ENCODE peak calls at places on chromosomes 11 and 22, in four cellular contexts. I is suprapubic skin, M is tibial nerve, J is A549. V is an unnamed sample.

GRCh38 chr11:130839950-130840666 is 76.2 kb downstream of the SNX19 start:
- DNase-seq in I (no peak), M (no peak), J (no peak), V (no peak)

GRCh38 chr11:117690484-117691205 is 106.4 kb downstream of the DSCAML1 start:
- DNase-seq in I (no peak), M (no peak), J (no peak), V (no peak)

GRCh38 chr11:67031791-67032561 is 9.0 kb downstream of the SYT12 start:
- DNase-seq in I (no peak), M (no peak), J (no peak), V (no peak)

GRCh38 chr22:45891996-45892621 is 84.9 kb downstream of the WNT7B start:
- DNase-seq in I (no peak), M (no peak), J (no peak), V (peak)

GRCh38 chr11:63608353-63609345 is 5.6 kb downstream of the PLAAT3 start:
- DNase-seq in I (peak), M (no peak), J (no peak), V (no peak)

GRCh38 chr11:76243157-76243556 is 36.9 kb upstream of the WNT11 start:
- DNase-seq in I (no peak), M (no peak), J (no peak), V (no peak)

GRCh38 chr11:69922596-69923111 is 103.4 kb upstream of the FGF3 start:
- DNase-seq in I (peak), M (no peak), J (no peak), V (no peak)

GRCh38 chr22:37843746-37844089 is 416 bp downstream of the ANKRD54 start:
- DNase-seq in I (no peak), M (no peak), J (no peak), V (peak)

GRCh38 chr11:76086713-76087635 is 119.3 kb downstream of the WNT11 start:
- DNase-seq in I (no peak), M (no peak), J (no peak), V (no peak)

GRCh38 chr11:134976540-134976939 is 564.5 kb upstream of the B3GAT1 start:
- DNase-seq in I (peak), M (no peak), J (no peak), V (no peak)

GRCh38 chr11:82996966-82997606 is 74.6 kb downstream of the RAB30 start:
- DNase-seq in I (no peak), M (no peak), J (no peak), V (no peak)

GRCh38 chr22:41725510-41726110 is 26.3 kb downstream of the MEI1 start:
- DNase-seq in I (no peak), M (no peak), J (peak), V (no peak)

GRCh38 chr11:134037093-134037908 is 31.6 kb upstream of the JAM3 start:
- DNase-seq in I (peak), M (peak), J (peak), V (peak)

DNA sequence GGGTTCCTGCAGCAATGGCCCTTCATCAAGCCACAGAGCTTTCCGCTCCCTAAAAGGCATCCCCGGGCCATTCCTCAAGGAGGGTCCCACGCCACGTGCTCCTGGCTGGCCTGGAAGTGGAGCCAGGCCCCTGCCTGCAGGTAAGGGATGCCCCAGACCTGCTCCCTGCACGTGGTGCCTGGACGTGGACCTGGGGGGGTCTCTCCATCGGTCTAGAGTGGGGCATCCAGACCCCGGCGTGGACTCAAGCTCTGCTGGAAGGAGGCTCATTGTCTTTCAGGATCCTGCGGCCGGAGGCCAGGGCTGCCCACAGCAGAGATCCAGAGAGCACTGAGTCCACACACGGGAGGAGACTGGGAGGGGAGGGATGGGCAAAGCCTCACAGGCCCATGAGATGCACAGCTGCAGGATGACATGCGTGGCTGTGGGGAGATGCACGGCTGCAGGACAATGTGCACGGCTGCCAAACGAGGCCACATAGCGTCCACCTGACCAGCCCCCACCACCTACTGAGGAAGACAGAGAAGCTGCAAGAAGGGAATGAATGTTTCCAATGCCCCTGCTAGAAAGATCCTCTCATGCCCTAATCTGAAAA is 236.7 kb downstream of the BRD1 start:
- DNase-seq in I (no peak), M (no peak), J (no peak), V (no peak)
- TF ChIP-seq EP300 in I (no peak), M (no peak), J (no peak), V (no peak)

GRCh38 chr22:16781764-16782329 is 43.4 kb downstream of the XKR3 start:
- DNase-seq in I (no peak), M (no peak), J (no peak), V (no peak)

GRCh38 chr22:16781074-16781763 is 44.0 kb downstream of the XKR3 start:
- DNase-seq in I (no peak), M (no peak), J (no peak), V (no peak)

GRCh38 chr22:16783453-16783852 is 41.8 kb downstream of the XKR3 start:
- DNase-seq in I (no peak), M (no peak), J (no peak), V (no peak)

DNA sequence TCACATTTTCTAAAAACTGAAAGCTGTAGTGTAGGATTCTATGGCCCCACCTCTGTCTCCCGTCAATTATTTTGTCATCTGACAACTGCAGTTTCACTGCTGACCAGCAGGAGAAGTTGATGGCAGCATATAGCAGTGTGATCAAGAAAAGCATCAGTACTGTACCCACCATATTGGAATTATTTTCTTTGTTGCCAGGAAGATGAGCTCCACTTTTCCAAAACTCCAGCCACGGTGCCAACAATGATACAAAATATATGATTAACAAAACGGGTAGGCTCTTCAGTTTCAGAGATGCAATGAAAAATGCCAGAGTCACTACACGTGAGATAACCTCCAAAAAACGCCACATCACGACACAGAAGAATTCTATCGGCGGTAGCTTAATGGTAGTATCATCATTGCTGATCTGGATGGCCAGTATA is 41.3 kb downstream of the XKR3 start:
- DNase-seq in I (no peak), M (no peak), J (peak), V (no peak)
- TF ChIP-seq CTCF in I (no peak), M (no peak), J (no peak), V (peak)

GRCh38 chr11:289145-289705 is 299 bp downstream of the PGGHG start:
- DNase-seq in I (peak), M (no peak), J (no peak), V (no peak)
- H3K27ac ChIP-seq in I (peak), M (peak), J (peak), V (peak)

GRCh38 chr11:95256204-95256819 is 25.3 kb upstream of the SESN3 start:
- DNase-seq in I (no peak), M (no peak), J (no peak), V (peak)

GRCh38 chr11:95257596-95257995 is 26.6 kb upstream of the SESN3 start:
- DNase-seq in I (no peak), M (no peak), J (no peak), V (no peak)

GRCh38 chr11:95255523-95256165 is 24.6 kb upstream of the SESN3 start:
- DNase-seq in I (no peak), M (no peak), J (no peak), V (no peak)

GRCh38 chr11:95248666-95249467 is 17.9 kb upstream of the SESN3 start:
- DNase-seq in I (no peak), M (no peak), J (no peak), V (no peak)

GRCh38 chr11:95254139-95254704 is 23.2 kb upstream of the SESN3 start:
- DNase-seq in I (peak), M (peak), J (peak), V (peak)
- TF ChIP-seq EP300 in I (no peak), M (peak), J (no peak), V (peak)